ENCODE peak calls at places on chromosome 6, in five cellular contexts. S is WTC11, N is GM12878, E is H1, K is K562. P is an unnamed sample.

GRCh38 chr6:157603971-157604370 is 219.1 kb upstream of the SNX9 start:
- DNase-seq in E (no peak), N (no peak), K (no peak), S (no peak), P (no peak)

GRCh38 chr6:122801397-122801796 is 12.3 kb downstream of the SMPDL3A start:
- DNase-seq in E (no peak), S (no peak), K (no peak), N (no peak), P (no peak)

GRCh38 chr6:29976588-29977424 is 34.5 kb downstream of the HLA-A start:
- DNase-seq in K (peak), E (no peak), N (peak), S (peak), P (peak)

GRCh38 chr6:99745651-99746050 is 139.0 kb downstream of the PRDM13 start:
- DNase-seq in K (no peak), N (no peak), E (no peak), S (no peak), P (no peak)

GRCh38 chr6:33962186-33962585 is 158.4 kb upstream of the MLN start:
- DNase-seq in N (no peak), S (no peak), K (no peak), E (no peak), P (no peak)

GRCh38 chr6:13729891-13730290 is 18.3 kb upstream of the RANBP9 start:
- DNase-seq in E (no peak), K (no peak), N (no peak), S (no peak), P (no peak)

GRCh38 chr6:163802267-163802666 is 387.7 kb downstream of the QKI start:
- DNase-seq in S (no peak), K (no peak), N (no peak), E (no peak), P (no peak)

GRCh38 chr6:138028893-138029292 is 78.3 kb downstream of the PERP start:
- DNase-seq in S (no peak), N (no peak), K (no peak), E (no peak), P (no peak)

GRCh38 chr6:47479156-47479541 is 1.6 kb downstream of the CD2AP start:
- DNase-seq in E (no peak), S (no peak), K (no peak), N (no peak), P (no peak)

GRCh38 chr6:49052901-49053300 is 410.2 kb downstream of the MMUT start:
- DNase-seq in E (no peak), S (no peak), N (no peak), K (no peak), P (no peak)

GRCh38 chr6:8086755-8087306 is 15.5 kb downstream of the EEF1E1 start:
- DNase-seq in E (no peak), N (no peak), K (no peak), S (no peak), P (no peak)

GRCh38 chr6:137969874-137970273 is 102.8 kb downstream of the TNFAIP3 start:
- DNase-seq in K (no peak), S (no peak), E (no peak), N (no peak), P (no peak)

GRCh38 chr6:108914235-108915022 is 66.2 kb downstream of the ARMC2 start:
- DNase-seq in N (no peak), S (peak), K (peak), E (no peak), P (peak)

GRCh38 chr6:153312633-153313032 is 181.6 kb upstream of the RGS17 start:
- DNase-seq in S (peak), E (no peak), N (no peak), K (no peak), P (peak)

GRCh38 chr6:72560721-72561593 is 60.9 kb upstream of the KCNQ5 start:
- DNase-seq in S (no peak), E (no peak), K (peak), N (no peak), P (no peak)

GRCh38 chr6:139743629-139744028 is 369.2 kb upstream of the CITED2 start:
- DNase-seq in E (no peak), S (no peak), N (no peak), K (no peak), P (peak)

GRCh38 chr6:7998103-7998725 is 66.0 kb downstream of the BLOC1S5 start:
- DNase-seq in E (no peak), N (no peak), K (no peak), S (no peak), P (no peak)

GRCh38 chr6:112408522-112408921 is 61.4 kb downstream of the RFPL4B start:
- DNase-seq in K (no peak), N (no peak), E (no peak), S (no peak), P (no peak)

GRCh38 chr6:38713812-38714211 is 1.3 kb upstream of the DNAH8 start:
- DNase-seq in S (no peak), N (no peak), K (no peak), E (no peak), P (no peak)

GRCh38 chr6:26457407-26457795 is 354 bp upstream of the BTN2A1 start:
- DNase-seq in S (peak), E (no peak), K (peak), N (no peak), P (no peak)

GRCh38 chr6:85983032-85983659 is 340.5 kb upstream of the SYNCRIP start:
- DNase-seq in E (no peak), N (no peak), S (no peak), K (no peak), P (no peak)

GRCh38 chr6:136983692-136984091 is 61.1 kb downstream of the IL20RA start:
- DNase-seq in S (no peak), E (no peak), N (no peak), K (no peak), P (no peak)

GRCh38 chr6:5499644-5500306 is 238.5 kb downstream of the FARS2 start:
- DNase-seq in K (no peak), S (no peak), N (no peak), E (no peak), P (no peak)

GRCh38 chr6:170106906-170107525 is 183.9 kb downstream of the DLL1 start:
- DNase-seq in E (no peak), N (no peak), K (no peak), S (no peak), P (no peak)

GRCh38 chr6:139369068-139369467 is 5.4 kb downstream of the CITED2 start:
- DNase-seq in K (no peak), S (no peak), N (no peak), E (no peak), P (no peak)

GRCh38 chr6:14037402-14038277 is 79.9 kb upstream of the CD83 start:
- DNase-seq in N (no peak), S (no peak), E (no peak), K (peak), P (no peak)

GRCh38 chr6:49551126-49551865 is 828 bp downstream of the C6orf141 start:
- DNase-seq in E (peak), K (no peak), S (peak), N (no peak), P (no peak)

GRCh38 chr6:39881851-39882566 is 52.3 kb downstream of the MOCS1 start:
- DNase-seq in S (no peak), K (no peak), E (no peak), N (no peak), P (no peak)

GRCh38 chr6:101605874-101606273 is 212.4 kb downstream of the GRIK2 start:
- DNase-seq in K (no peak), S (no peak), N (peak), E (no peak), P (no peak)

DNA sequence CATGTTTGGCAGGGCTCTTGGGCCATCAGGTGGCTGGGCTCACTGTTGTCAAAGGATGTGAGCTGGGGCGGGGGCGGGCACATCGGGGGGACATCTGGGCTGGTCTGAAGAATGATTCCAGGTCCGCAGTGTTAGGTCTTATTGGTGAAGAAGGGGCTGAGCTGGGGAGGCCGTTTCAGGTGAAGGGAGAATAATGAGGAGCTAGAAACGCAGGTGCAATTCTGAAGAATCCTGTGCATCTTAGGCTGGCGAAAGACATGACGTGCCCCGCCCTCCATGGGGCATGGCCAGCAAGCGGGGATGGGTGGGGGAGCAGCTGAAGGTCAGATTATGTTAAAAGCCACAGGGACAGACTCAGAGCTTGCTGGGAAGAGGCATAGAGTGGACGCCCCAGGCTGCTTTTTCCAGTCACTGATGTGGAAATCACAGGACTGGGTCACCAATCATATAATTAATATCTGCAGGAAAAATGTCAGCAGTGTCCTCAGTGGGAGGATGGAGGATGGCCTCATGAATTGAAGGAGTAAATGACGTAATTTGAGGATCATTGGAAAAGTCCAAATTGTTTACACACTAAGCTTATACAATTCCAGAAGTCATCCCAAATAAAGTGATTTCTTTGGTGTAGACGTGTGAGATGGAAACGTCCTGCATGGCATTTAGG is 109.4 kb upstream of the FRMD1 start:
- DNase-seq in S (no peak), E (no peak), K (no peak), N (no peak), P (no peak)
- TF ChIP-seq ATF2 in S (no peak), E (no peak), K (no peak), N (no peak), P (no peak)

DNA sequence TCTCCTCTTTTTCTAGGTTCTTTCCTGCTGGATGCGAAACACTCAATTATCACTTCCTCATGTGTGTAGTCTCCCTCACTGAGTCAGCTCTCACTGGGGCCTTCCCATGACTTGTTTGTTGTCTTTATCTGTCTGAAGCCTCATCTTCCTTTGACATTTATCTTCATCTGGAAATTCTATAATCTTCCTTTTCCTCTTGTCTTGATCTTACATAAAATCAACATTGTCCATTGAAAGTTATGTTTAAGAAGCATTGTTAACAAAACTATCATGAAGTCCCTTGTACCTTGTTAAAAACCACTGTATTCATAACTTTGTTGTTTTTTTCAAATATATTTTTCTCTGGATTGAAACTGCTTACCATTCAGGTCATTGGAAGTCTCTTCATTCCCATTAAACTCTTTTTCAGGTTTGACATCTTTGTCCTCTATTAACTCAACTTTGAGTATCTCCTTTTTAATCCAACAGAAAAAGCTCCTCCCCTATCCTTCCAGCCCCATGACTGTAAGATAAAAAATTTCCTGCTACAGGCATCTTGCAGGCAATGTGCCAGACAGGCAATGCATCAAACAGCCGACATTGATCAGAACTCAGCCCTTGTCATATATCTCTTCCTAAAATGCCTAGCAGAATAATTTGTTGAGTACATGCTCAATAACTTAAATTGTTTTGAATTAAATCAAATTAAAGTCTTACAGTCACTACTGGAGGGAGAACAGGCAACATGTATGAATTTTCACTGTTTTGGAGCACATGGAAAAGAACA is 34.8 kb downstream of the MYLIP start:
- DNase-seq in S (no peak), N (no peak), E (no peak), K (no peak), P (no peak)
- TF ChIP-seq ATF2 in S (no peak), N (no peak), E (no peak), K (no peak), P (no peak)

GRCh38 chr6:3244003-3244831 is 14.5 kb upstream of the PSMG4 start:
- DNase-seq in K (no peak), S (no peak), E (no peak), N (no peak), P (no peak)
- TF ChIP-seq ATF2 in K (no peak), S (no peak), E (no peak), N (no peak), P (no peak)

GRCh38 chr6:27720607-27721580 is 191.3 kb downstream of the OR2B2 start:
- DNase-seq in K (peak), N (no peak), E (peak), S (peak), P (peak)
- TF ChIP-seq ATF2 in K (no peak), N (no peak), E (peak), S (no peak), P (no peak)

GRCh38 chr6:28693033-28693750 is 167.5 kb downstream of the GPX5 start:
- DNase-seq in K (no peak), E (peak), S (no peak), N (no peak), P (no peak)
- TF ChIP-seq ATF2 in K (no peak), E (no peak), S (no peak), N (no peak), P (no peak)

GRCh38 chr6:22079788-22080187 is 217.0 kb downstream of the PRL start:
- DNase-seq in K (no peak), N (no peak), S (no peak), E (no peak), P (no peak)
- TF ChIP-seq ATF2 in K (no peak), N (no peak), S (no peak), E (no peak), P (no peak)

DNA sequence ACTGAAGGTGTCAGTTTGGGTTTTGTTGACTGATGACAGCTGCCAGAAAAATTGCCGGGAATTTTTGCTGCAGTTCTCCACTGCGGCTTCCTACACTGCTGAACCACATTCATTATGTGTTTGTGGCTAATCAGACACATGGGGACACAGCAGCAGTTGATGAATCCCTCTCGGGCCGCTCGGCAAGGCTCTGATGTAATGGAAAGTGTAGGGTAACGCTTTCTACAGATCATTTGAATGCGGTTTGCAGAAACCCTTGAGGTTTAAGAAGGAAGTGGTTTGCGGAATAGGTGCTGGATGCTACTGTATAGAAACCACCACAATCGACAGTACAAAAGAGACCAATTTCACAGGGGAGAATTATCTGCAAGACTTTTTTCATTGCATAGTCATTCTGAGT is 138.7 kb upstream of the SASH1 start:
- DNase-seq in N (peak), K (no peak), S (no peak), E (no peak), P (no peak)
- TF ChIP-seq ATF2 in N (peak), K (no peak), S (no peak), E (no peak), P (no peak)

DNA sequence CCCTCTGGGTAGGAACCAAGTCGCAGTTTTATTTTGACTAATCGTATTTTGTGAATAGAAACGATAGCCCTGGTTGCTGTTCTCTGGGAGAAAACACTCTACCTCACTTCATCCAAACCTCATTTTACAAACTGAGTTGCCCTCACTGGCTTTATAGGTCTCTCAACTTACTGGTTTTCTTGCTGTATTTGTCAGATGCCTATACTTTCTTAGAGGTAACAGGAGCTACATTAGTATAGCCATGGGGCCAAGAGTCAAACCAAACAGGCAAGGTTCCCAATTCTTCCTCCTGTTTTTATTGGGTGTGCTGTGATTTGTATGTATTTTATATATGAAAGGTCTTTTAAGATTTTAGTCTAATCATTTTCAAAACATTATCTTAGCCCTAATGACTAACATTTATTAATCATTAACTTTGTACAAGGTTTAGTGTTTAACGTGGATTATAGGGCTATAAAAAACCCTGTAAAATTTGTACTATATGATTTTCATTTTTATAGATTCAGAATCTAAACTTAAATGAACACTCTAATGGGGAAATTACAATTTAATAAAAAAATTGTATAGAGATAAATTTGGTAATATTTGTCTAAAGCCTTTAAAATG is 227.7 kb upstream of the IRAK1BP1 start:
- DNase-seq in E (no peak), K (no peak), N (no peak), S (no peak), P (no peak)
- TF ChIP-seq ATF2 in E (no peak), K (no peak), N (no peak), S (no peak), P (no peak)

GRCh38 chr6:19812512-19813119 is 24.6 kb upstream of the ID4 start:
- DNase-seq in N (no peak), E (no peak), S (no peak), K (peak), P (peak)
- TF ChIP-seq ATF2 in N (no peak), E (no peak), S (no peak), K (no peak), P (no peak)